ENCODE peak calls at places on chromosomes 13 and 19, in seven cellular contexts. Z is ascending aorta; G is stimulated activated CD8-positive, alpha-beta memory T cell treated with anti-CD3 and anti-CD28 coated beads, Interleukin-7, amount 100 ng/mL, for 24 hours; I is activated T-cell treated with anti-CD3 and anti-CD28 coated beads for 1 hour; U is nephron progenitor cell; C is NCI-H2029; O is retina. Q is an unnamed sample.

GRCh38 chr13:87736849-87737400 is 65.8 kb downstream of the SLITRK5 start:
- DNase-seq in Z (no peak), G (no peak), I (no peak), U (no peak), C (no peak), O (no peak), Q (no peak)

GRCh38 chr19:42942187-42942789 is 5.3 kb upstream of the PSG7 start:
- DNase-seq in Z (no peak), G (no peak), I (no peak), U (no peak), C (no peak), O (no peak), Q (peak)

GRCh38 chr19:46841458-46842083 is 9.1 kb downstream of the AP2S1 start:
- DNase-seq in Z (peak), G (no peak), I (no peak), U (no peak), C (no peak), O (no peak), Q (no peak)

GRCh38 chr13:36880961-36881360 is 39.1 kb downstream of the SMAD9 start:
- DNase-seq in Z (no peak), G (no peak), I (no peak), U (no peak), C (no peak), O (no peak), Q (no peak)

GRCh38 chr19:43966079-43966694 is 15.2 kb downstream of the ZNF221 start:
- DNase-seq in Z (no peak), G (no peak), I (no peak), U (no peak), C (no peak), O (no peak), Q (no peak)

GRCh38 chr13:46569471-46569870 is 16.5 kb downstream of the LRCH1 start:
- DNase-seq in Z (no peak), G (no peak), I (no peak), U (no peak), C (no peak), O (no peak), Q (no peak)

GRCh38 chr19:55693336-55693974 is 18.4 kb downstream of the EPN1 start:
- DNase-seq in Z (no peak), G (no peak), I (no peak), U (no peak), C (no peak), O (no peak), Q (no peak)

GRCh38 chr19:14107581-14108461 is 9.7 kb downstream of the PRKACA start:
- DNase-seq in Z (peak), G (no peak), I (no peak), U (no peak), C (no peak), O (no peak), Q (no peak)

GRCh38 chr19:43820098-43820860 is 6.8 kb upstream of the ZNF283 start:
- DNase-seq in Z (peak), G (no peak), I (no peak), U (no peak), C (no peak), O (peak), Q (peak)

GRCh38 chr19:5953034-5953589 is 24.8 kb downstream of the RANBP3 start:
- DNase-seq in Z (no peak), G (no peak), I (no peak), U (no peak), C (no peak), O (no peak), Q (no peak)

GRCh38 chr13:45773236-45773635 is 71.1 kb downstream of the CBY2 start:
- DNase-seq in Z (no peak), G (no peak), I (no peak), U (no peak), C (no peak), O (no peak), Q (no peak)

GRCh38 chr19:4597278-4597974 is 37.9 kb upstream of the SEMA6B start:
- DNase-seq in Z (no peak), G (no peak), I (no peak), U (peak), C (no peak), O (no peak), Q (peak)

GRCh38 chr19:51458899-51459592 is 792 bp upstream of the SIGLEC8 start:
- DNase-seq in Z (peak), G (no peak), I (no peak), U (no peak), C (no peak), O (no peak), Q (no peak)

Q was measured in glutamatergic neuron.